ENCODE peak calls at places on chromosome 13, in eight cellular contexts. D, J, C, V, Z, H, N and K are unnamed samples.

GRCh38 chr13:27359203-27359821 is 65.1 kb upstream of the GTF3A start:
- DNase-seq in D (peak; percentile 76), H (peak; percentile 72), Z (peak; percentile 66), N (peak; percentile 85), J (peak; percentile 71), V (peak; percentile 35), C (peak; percentile 28), K (peak; percentile 65)

GRCh38 chr13:33351324-33351723 is 65.8 kb upstream of the STARD13 start:
- DNase-seq in D (no peak), C (no peak), H (no peak), N (no peak), J (peak; percentile 62), V (no peak), Z (peak; percentile 49), K (no peak)

GRCh38 chr13:29961036-29961685 is 110.7 kb upstream of the UBL3 start:
- DNase-seq in Z (no peak), C (no peak), H (no peak), N (no peak), V (no peak), J (no peak), D (no peak), K (no peak)

GRCh38 chr13:98273824-98274786 is 97.0 kb upstream of the RNF113B start:
- DNase-seq in Z (no peak), V (no peak), C (no peak), H (no peak), N (no peak), D (peak; percentile 44), J (no peak), K (no peak)

GRCh38 chr13:95608640-95609280 is 35.7 kb downstream of the DZIP1 start:
- DNase-seq in H (no peak), Z (no peak), C (no peak), J (no peak), D (no peak), V (no peak), N (no peak), K (no peak)

GRCh38 chr13:108496364-108497215 is 132.8 kb upstream of the MYO16 start:
- DNase-seq in V (no peak), H (no peak), C (no peak), D (no peak), N (no peak), Z (no peak), J (no peak), K (no peak)

GRCh38 chr13:23578411-23579071 is 8.3 kb downstream of the TNFRSF19 start:
- DNase-seq in N (peak; percentile 96), Z (peak; percentile 27), D (peak; percentile 75), V (peak; percentile 13), J (peak; percentile 71), C (peak; percentile 31), H (peak; percentile 91), K (no peak)

GRCh38 chr13:96772426-96772825 is 221.8 kb downstream of the OXGR1 start:
- DNase-seq in V (no peak), N (no peak), C (no peak), D (no peak), J (no peak), H (no peak), Z (no peak), K (no peak)

GRCh38 chr13:111630411-111630810 is 310.0 kb downstream of the TEX29 start:
- DNase-seq in H (no peak), D (peak; percentile 52), J (no peak), Z (no peak), C (no peak), V (no peak), N (no peak), K (no peak)

GRCh38 chr13:39506559-39507390 is 96.2 kb downstream of the LHFPL6 start:
- DNase-seq in H (no peak), C (no peak), J (peak; percentile 76), V (no peak), Z (no peak), N (no peak), D (no peak), K (no peak)

GRCh38 chr13:26971990-26972888 is 199.4 kb downstream of the USP12 start:
- DNase-seq in Z (no peak), H (no peak), C (no peak), V (peak; percentile 81), N (peak; percentile 72), D (peak; percentile 61), J (peak; percentile 21), K (no peak)

GRCh38 chr13:74644239-74644638 is 510.0 kb upstream of the KLF12 start:
- DNase-seq in J (no peak), V (no peak), Z (no peak), D (no peak), N (no peak), C (no peak), H (no peak), K (no peak)